ENCODE peak calls at places on chromosome 11, in six cellular contexts. L is A549, D is HepG2, Z is endothelial cell of umbilical vein, I is GM12878, C is K562. M is an unnamed sample.
A peak's percentile ranks its signal among the peaks of the same experiment; 100 is the strongest.

GRCh38 chr11:119550330-119550729 is 127.4 kb upstream of the THY1 start:
- DNase-seq in C (no peak), Z (no peak), I (no peak), L (no peak), D (no peak), M (no peak)

GRCh38 chr11:41522391-41522790 is 62.9 kb upstream of the LRRC4C start:
- DNase-seq in D (no peak), Z (no peak), L (no peak), C (no peak), I (no peak), M (no peak)

GRCh38 chr11:76824083-76824939 is 36.4 kb upstream of the ACER3 start:
- DNase-seq in L (peak; percentile 65), C (peak; percentile 91), I (no peak), D (no peak), Z (peak; percentile 78), M (no peak)

GRCh38 chr11:81658722-81659121 is 1074.9 kb downstream of the FAM181B start:
- DNase-seq in Z (no peak), D (peak; percentile 20), I (no peak), C (no peak), L (peak; percentile 13), M (peak; percentile 59)

GRCh38 chr11:6531267-6531752 is 34.2 kb downstream of the DNHD1 start:
- DNase-seq in L (peak; percentile 57), D (peak; percentile 31), I (peak; percentile 27), C (peak; percentile 69), Z (peak; percentile 75), M (peak; percentile 46)

GRCh38 chr11:93525601-93526000 is 17.6 kb downstream of the SMCO4 start:
- DNase-seq in L (no peak), I (no peak), C (peak; percentile 36), Z (no peak), D (no peak), M (peak; percentile 49)

GRCh38 chr11:47186076-47186936 is at the start of gene PACSIN3:
- DNase-seq in D (peak; percentile 43), C (peak; percentile 64), L (peak; percentile 58), Z (peak; percentile 60), I (no peak), M (peak; percentile 73)

GRCh38 chr11:113237261-113237660 is 77.1 kb upstream of the TTC12 start:
- DNase-seq in L (no peak), I (no peak), Z (no peak), C (no peak), D (no peak), M (no peak)

GRCh38 chr11:77547863-77548551 is 41.7 kb upstream of the AQP11 start:
- DNase-seq in Z (peak; percentile 58), I (peak; percentile 38), C (peak; percentile 70), L (peak; percentile 74), D (peak; percentile 56), M (peak; percentile 77)

GRCh38 chr11:92297551-92298237 is 73.1 kb downstream of the FAT3 start:
- DNase-seq in C (no peak), D (no peak), I (no peak), L (no peak), Z (no peak), M (no peak)

GRCh38 chr11:34537636-34538035 is 24.0 kb upstream of the ELF5 start:
- DNase-seq in C (no peak), Z (no peak), D (no peak), L (no peak), I (no peak), M (no peak)

GRCh38 chr11:29448246-29448877 is 568.5 kb downstream of the KCNA4 start:
- DNase-seq in L (peak; percentile 22), D (no peak), I (no peak), C (no peak), Z (peak; percentile 54), M (peak; percentile 4)

GRCh38 chr11:59999732-60000131 is 17.2 kb upstream of the OOSP4B start:
- DNase-seq in L (no peak), D (no peak), Z (no peak), C (no peak), I (no peak), M (no peak)

GRCh38 chr11:100593321-100593720 is 93.8 kb upstream of the ARHGAP42 start:
- DNase-seq in C (no peak), Z (no peak), L (no peak), I (no peak), D (no peak), M (no peak)

GRCh38 chr11:128764617-128765095 is 70.8 kb downstream of the FLI1 start:
- DNase-seq in C (no peak), I (no peak), D (no peak), L (no peak), Z (no peak), M (no peak)

GRCh38 chr11:76564400-76564799 is 106.1 kb downstream of the LRRC32 start:
- DNase-seq in C (no peak), I (no peak), L (no peak), Z (no peak), D (no peak), M (no peak)

GRCh38 chr11:93100211-93100610 is 97.6 kb downstream of the SLC36A4 start:
- DNase-seq in L (no peak), C (no peak), D (no peak), Z (no peak), I (no peak), M (no peak)

GRCh38 chr11:72013765-72014711 is 15.3 kb downstream of the IL18BP start:
- DNase-seq in L (no peak), I (no peak), C (no peak), D (no peak), Z (no peak), M (no peak)

GRCh38 chr11:110362916-110363574 is 66.6 kb upstream of the RDX start:
- DNase-seq in D (peak; percentile 43), Z (peak; percentile 95), C (no peak), I (no peak), L (peak; percentile 70), M (no peak)

GRCh38 chr11:16469968-16470367 is 113.6 kb upstream of the SOX6 start:
- DNase-seq in C (no peak), I (no peak), D (no peak), Z (no peak), L (no peak), M (no peak)

GRCh38 chr11:93740031-93740801 is 1.1 kb downstream of the TAF1D start:
- DNase-seq in C (peak; percentile 54), Z (peak; percentile 16), L (peak; percentile 25), D (peak; percentile 75), I (no peak), M (peak; percentile 69)

GRCh38 chr11:133383689-133384088 is 148.6 kb downstream of the OPCML start:
- DNase-seq in I (no peak), L (no peak), D (no peak), C (no peak), Z (no peak), M (no peak)

GRCh38 chr11:96045622-96046456 is 121.9 kb upstream of the MTMR2 start:
- DNase-seq in Z (peak; percentile 47), D (no peak), L (no peak), I (no peak), C (no peak), M (no peak)

GRCh38 chr11:117621226-117621625 is 175.8 kb downstream of the DSCAML1 start:
- DNase-seq in L (peak; percentile 20), C (peak; percentile 16), D (no peak), Z (peak; percentile 15), I (no peak), M (peak; percentile 29)

GRCh38 chr11:94049351-94049750 is 28.2 kb downstream of the HEPHL1 start:
- DNase-seq in D (no peak), Z (no peak), I (no peak), C (no peak), L (no peak), M (no peak)

GRCh38 chr11:77346906-77347603 is 45.6 kb upstream of the GDPD4 start:
- DNase-seq in C (no peak), Z (no peak), D (no peak), I (no peak), L (no peak), M (no peak)

GRCh38 chr11:15569626-15570025 is 454.9 kb downstream of the INSC start:
- DNase-seq in D (no peak), C (no peak), Z (no peak), I (no peak), L (no peak), M (no peak)

GRCh38 chr11:6586434-6587359 is 16.7 kb downstream of the RRP8 start:
- DNase-seq in L (no peak), I (no peak), C (no peak), Z (no peak), D (no peak), M (no peak)

DNA sequence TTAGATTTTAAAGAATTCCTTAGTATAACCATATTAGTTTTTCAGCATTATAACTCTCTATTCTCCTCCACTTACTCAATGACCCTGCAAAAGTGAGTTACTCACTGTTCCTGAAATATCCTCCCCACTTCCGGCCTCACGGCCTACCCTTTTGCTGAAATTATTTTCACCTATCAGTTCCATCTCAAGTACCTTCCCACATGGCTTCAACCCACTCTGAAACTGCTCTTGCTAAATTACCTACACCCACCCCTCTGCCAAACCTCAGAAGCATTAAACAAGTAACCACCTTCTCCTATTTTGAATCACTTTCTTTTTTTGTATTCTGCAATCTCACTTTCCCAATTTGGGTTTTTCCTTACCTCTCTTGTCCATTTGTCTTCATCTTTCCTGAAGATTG is 37.7 kb downstream of the OR5P2 start:
- DNase-seq in Z (no peak), D (no peak), I (peak; percentile 30), L (no peak), C (no peak), M (peak; percentile 36)
- TF ChIP-seq MYC in Z (no peak), D (no peak), I (no peak), L (no peak), C (no peak), M (no peak)

GRCh38 chr11:73257342-73258103 is 14.6 kb upstream of the P2RY6 start:
- DNase-seq in C (no peak), Z (peak; percentile 24), L (peak; percentile 77), I (no peak), D (peak; percentile 39), M (no peak)
- TF ChIP-seq POLR2A in C (no peak), Z (no peak), L (no peak), I (no peak), D (no peak), M (no peak)

DNA sequence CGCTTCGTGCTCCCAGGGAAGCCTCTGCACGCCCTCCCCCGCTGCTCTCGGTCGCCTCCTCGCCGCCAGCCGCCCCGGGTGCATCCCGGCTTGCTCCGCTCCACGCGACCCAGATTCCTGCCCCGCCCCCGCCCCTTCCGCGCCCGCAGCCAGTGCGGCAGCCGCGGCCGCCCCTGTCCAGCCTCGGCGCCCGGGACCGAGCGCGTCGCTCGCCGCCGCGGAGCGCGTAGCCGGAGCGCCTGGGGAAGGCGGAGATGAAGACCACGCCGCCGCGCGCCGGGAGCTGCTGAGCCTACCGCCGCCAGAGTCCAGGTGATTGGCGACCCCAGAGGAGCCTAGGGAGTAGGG is at the start of gene ELMOD1:
- DNase-seq in I (no peak), C (peak; percentile 51), Z (peak; percentile 46), D (peak; percentile 7), L (peak; percentile 12), M (peak; percentile 16)
- H3K4me3 ChIP-seq in I (peak within 1 kb of the TSS; percentile 66), C (peak within 1 kb of the TSS; percentile 33), Z (peak within 1 kb of the TSS; percentile 5), D (peak within 1 kb of the TSS; percentile 64), L (peak within 1 kb of the TSS; percentile 61), M (no peak within 1 kb of the TSS)

GRCh38 chr11:115869780-115870431 is 365.7 kb upstream of the CADM1 start:
- DNase-seq in L (peak; percentile 7), C (peak; percentile 9), I (peak; percentile 51), D (peak; percentile 13), Z (no peak), M (peak; percentile 18)
- TF ChIP-seq MYC in L (no peak), C (no peak), I (no peak), D (no peak), Z (no peak), M (no peak)

GRCh38 chr11:68942751-68943271 is 38.0 kb downstream of the MRGPRD start:
- DNase-seq in C (no peak), L (no peak), I (no peak), D (no peak), Z (no peak), M (peak; percentile 37)
- TF ChIP-seq POLR2A in C (no peak), L (no peak), I (peak; percentile 18), D (no peak), Z (no peak), M (no peak)

M was measured in NB4.